ENCODE peak calls at places on chromosomes 11 and 22, in seven cellular contexts. D is T-helper 1 cell; T is ACHN; O is bronchial epithelial cell; G is left ventricle myocardium inferior; W is HEK293T; Q is stimulated activated CD4-positive, alpha-beta T cell treated with anti-CD3 and anti-CD28 coated beads, TNF-alpha, amount 100 ng/mL, for 24 hours. R is an unnamed sample.

GRCh38 chr22:20565079-20565734 is 57.8 kb downstream of the MED15 start:
- DNase-seq in Q (no peak), W (no peak), D (no peak), O (no peak), T (no peak), G (no peak), R (no peak)

GRCh38 chr11:125343732-125344131 is 152.3 kb downstream of the FEZ1 start:
- DNase-seq in G (no peak), Q (no peak), W (no peak), O (no peak), D (no peak), T (no peak), R (no peak)

GRCh38 chr11:117822031-117822521 is 2.5 kb downstream of the FXYD2 start:
- DNase-seq in D (no peak), W (peak), Q (no peak), O (no peak), T (peak), G (no peak), R (peak)

GRCh38 chr11:72828081-72828567 is 13.9 kb downstream of the ATG16L2 start:
- DNase-seq in O (no peak), Q (no peak), T (no peak), D (no peak), W (no peak), G (no peak), R (no peak)

GRCh38 chr11:100581318-100581717 is 105.8 kb upstream of the ARHGAP42 start:
- DNase-seq in T (no peak), O (peak), Q (no peak), G (no peak), W (no peak), D (no peak), R (no peak)

GRCh38 chr11:12316432-12316831 is 60.9 kb upstream of the PARVA start:
- DNase-seq in W (no peak), D (no peak), O (no peak), Q (no peak), G (no peak), T (no peak), R (no peak)

GRCh38 chr22:36352775-36353507 is 34.8 kb downstream of the MYH9 start:
- DNase-seq in T (no peak), W (no peak), D (no peak), O (no peak), Q (no peak), G (peak), R (no peak)

GRCh38 chr11:76166314-76166713 is 40.0 kb downstream of the WNT11 start:
- DNase-seq in Q (no peak), T (peak), G (no peak), W (no peak), O (no peak), D (no peak), R (no peak)

GRCh38 chr11:46547579-46547978 is 46.2 kb downstream of the AMBRA1 start:
- DNase-seq in O (no peak), G (no peak), Q (no peak), D (no peak), W (no peak), T (no peak), R (no peak)

GRCh38 chr11:77503006-77503405 is 29.1 kb upstream of the PAK1 start:
- DNase-seq in D (no peak), G (no peak), Q (no peak), T (no peak), O (no peak), W (no peak), R (no peak)

GRCh38 chr11:33195391-33196190 is 34.3 kb upstream of the CSTF3 start:
- DNase-seq in T (no peak), Q (no peak), W (no peak), O (peak), G (no peak), D (no peak), R (no peak)

GRCh38 chr11:10398525-10398924 is 56.5 kb upstream of the AMPD3 start:
- DNase-seq in G (peak), W (no peak), Q (no peak), O (no peak), T (no peak), D (no peak), R (no peak)

GRCh38 chr11:126581871-126582270 is 226.4 kb downstream of the ST3GAL4 start:
- DNase-seq in Q (no peak), W (no peak), O (no peak), D (no peak), G (no peak), T (no peak), R (no peak)

GRCh38 chr11:35825386-35825785 is 118.5 kb upstream of the LDLRAD3 start:
- DNase-seq in O (no peak), G (no peak), D (no peak), W (no peak), T (no peak), Q (no peak), R (no peak)

GRCh38 chr22:17869285-17870096 is 95.2 kb upstream of the BID start:
- DNase-seq in O (no peak), G (no peak), D (no peak), W (no peak), T (no peak), Q (no peak), R (no peak)